ENCODE peak calls at places on chromosomes 13 and 19, in seven cellular contexts. S, X, I, O, R, K and Q are unnamed samples.

GRCh38 chr13:50909605-50910482 is at the start of gene RNASEH2B:
- DNase-seq in S (peak), X (peak), I (peak), O (peak), R (peak), K (peak), Q (peak)

GRCh38 chr13:98564204-98564603 is 12.7 kb downstream of the STK24 start:
- DNase-seq in S (no peak), X (no peak), I (no peak), O (no peak), R (no peak), K (no peak), Q (no peak)

GRCh38 chr19:7113233-7113632 is 43.7 kb downstream of the ZNF557 start:
- DNase-seq in S (no peak), X (no peak), I (no peak), O (no peak), R (no peak), K (no peak), Q (no peak)

GRCh38 chr13:24264976-24265375 is 44.4 kb upstream of the C1QTNF9 start:
- DNase-seq in S (no peak), X (no peak), I (no peak), O (no peak), R (no peak), K (no peak), Q (no peak)

GRCh38 chr19:13718733-13719132 is 45.6 kb upstream of the MRI1 start:
- DNase-seq in S (peak), X (peak), I (peak), O (peak), R (peak), K (peak), Q (no peak)

GRCh38 chr19:13974073-13974472 is 21.8 kb downstream of the DCAF15 start:
- DNase-seq in S (no peak), X (no peak), I (no peak), O (peak), R (no peak), K (peak), Q (no peak)

GRCh38 chr13:25602206-25602605 is 230.4 kb downstream of the ATP8A2 start:
- DNase-seq in S (no peak), X (no peak), I (no peak), O (peak), R (no peak), K (no peak), Q (no peak)

GRCh38 chr13:21067794-21068193 is 6.4 kb upstream of the LATS2 start:
- DNase-seq in S (no peak), X (no peak), I (no peak), O (no peak), R (no peak), K (no peak), Q (no peak)

GRCh38 chr13:51643114-51643881 is 59.0 kb downstream of the WDFY2 start:
- DNase-seq in S (no peak), X (peak), I (peak), O (peak), R (peak), K (peak), Q (no peak)

GRCh38 chr13:78022164-78022877 is 103.7 kb upstream of the EDNRB start:
- DNase-seq in S (peak), X (peak), I (peak), O (peak), R (no peak), K (peak), Q (no peak)

GRCh38 chr13:46281779-46282178 is 70.1 kb downstream of the LRRC63 start:
- DNase-seq in S (no peak), X (no peak), I (no peak), O (no peak), R (no peak), K (no peak), Q (no peak)
- H3K4me3 ChIP-seq in S (no peak), X (no peak), I (no peak), O (no peak), R (no peak), K (no peak), Q (no peak)

DNA sequence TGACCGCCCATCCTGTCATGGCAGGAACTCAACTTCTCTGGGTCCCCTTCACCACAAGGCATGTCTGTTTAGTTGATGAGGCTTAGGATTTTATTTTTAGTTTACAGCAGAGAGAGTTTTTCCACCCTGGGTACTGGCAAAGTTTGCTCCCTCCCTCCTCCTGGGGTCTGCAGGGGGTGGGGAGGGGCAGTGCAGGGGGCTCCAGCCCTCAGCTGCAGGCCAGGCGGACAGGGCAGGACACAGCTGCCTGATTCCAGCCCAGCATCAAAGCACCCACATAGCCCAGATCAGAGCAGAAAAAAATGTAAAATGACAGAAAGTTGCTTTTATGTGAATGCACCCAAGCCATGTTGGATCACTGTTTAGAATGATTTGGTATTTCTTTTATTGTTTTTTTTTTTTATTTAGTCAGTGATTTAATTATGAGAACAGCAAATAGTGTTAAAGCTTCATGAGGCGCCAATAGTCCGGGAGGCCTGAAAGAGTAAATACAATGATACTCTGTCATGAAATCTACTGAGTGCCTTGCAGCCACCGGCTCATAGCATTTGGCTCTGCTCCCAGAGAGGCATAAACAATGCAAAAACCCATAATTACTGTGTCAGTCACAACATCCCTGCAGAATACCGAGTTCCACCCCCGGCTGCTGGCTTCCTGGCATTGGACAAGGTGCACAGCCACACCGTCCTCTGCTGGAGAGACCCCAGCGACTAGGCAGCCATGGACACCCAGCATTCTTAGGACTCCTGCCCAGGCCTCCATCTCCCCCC is 923.5 kb downstream of the UQCRFS1 start:
- DNase-seq in S (no peak), X (no peak), I (no peak), O (no peak), R (no peak), K (no peak), Q (no peak)
- H3K4me3 ChIP-seq in S (no peak), X (no peak), I (no peak), O (no peak), R (no peak), K (no peak), Q (no peak)

GRCh38 chr19:50657672-50658437 is 8.6 kb downstream of the C19orf81 start:
- DNase-seq in S (peak), X (peak), I (peak), O (peak), R (peak), K (peak), Q (peak)
- H3K4me3 ChIP-seq in S (no peak), X (peak), I (no peak), O (peak), R (peak), K (peak), Q (peak)

DNA sequence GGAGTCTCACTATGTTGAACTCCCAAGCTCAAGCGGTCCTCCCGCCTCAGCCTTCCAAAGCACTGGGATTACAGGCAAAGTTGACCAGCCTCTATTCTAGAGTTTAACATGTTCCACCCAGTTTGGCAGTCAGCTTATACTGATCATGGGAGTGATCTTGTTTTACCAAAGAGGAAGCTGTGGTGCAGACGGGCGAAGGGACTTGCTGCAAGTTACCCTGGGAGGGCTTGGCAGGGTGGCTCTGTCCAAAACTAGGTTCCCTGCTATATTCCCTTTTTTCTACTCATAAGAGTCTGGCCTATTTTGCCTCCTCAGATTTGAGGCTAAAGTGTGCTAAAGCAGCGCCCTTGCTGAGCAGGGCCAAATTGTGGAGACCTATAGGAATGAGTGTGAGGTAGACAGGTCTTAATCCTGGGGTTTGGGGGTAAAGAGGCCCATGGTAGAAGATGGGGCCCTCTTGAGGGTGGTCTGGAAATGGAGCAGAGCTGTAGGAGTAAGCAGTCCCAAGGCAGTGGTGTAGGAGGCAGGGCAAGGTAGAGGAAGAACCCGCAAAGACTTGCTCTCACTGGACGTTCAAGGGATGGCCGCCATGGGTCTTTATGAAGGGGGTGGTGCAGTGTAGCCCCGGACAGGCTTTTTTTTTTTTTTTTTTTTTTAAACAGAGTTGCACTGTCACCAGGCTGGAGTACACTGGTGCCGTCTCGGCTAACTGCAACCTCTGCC is 3.3 kb downstream of the RPS19 start:
- DNase-seq in S (no peak), X (no peak), I (no peak), O (no peak), R (no peak), K (no peak), Q (no peak)
- H3K4me3 ChIP-seq in S (no peak), X (no peak), I (no peak), O (no peak), R (peak), K (peak), Q (no peak)